ENCODE peak calls at places on chromosomes 3 and 15, in nine cellular contexts. M is uterus, G is ovary, R is body of pancreas, V is breast epithelium, J is tibial nerve, W is adrenal gland, A is IMR-90, K is suprapubic skin. U is an unnamed sample.

GRCh38 chr15:52102468-52102867 is 10.1 kb downstream of the BCL2L10 start:
- DNase-seq in M (no peak), J (no peak), V (no peak), K (no peak), A (peak), G (no peak), R (no peak), W (no peak), U (no peak)

GRCh38 chr3:100400424-100400781 is 486 bp downstream of the TOMM70 start:
- DNase-seq in R (no peak), V (no peak), G (no peak), J (no peak), W (peak), M (no peak), A (peak), K (no peak), U (peak)

GRCh38 chr15:78889000-78889399 is 16.3 kb downstream of the MORF4L1 start:
- DNase-seq in M (no peak), G (no peak), J (no peak), V (no peak), R (no peak), K (no peak), A (no peak), W (no peak), U (no peak)

GRCh38 chr15:38860682-38861081 is 296.1 kb upstream of the RASGRP1 start:
- DNase-seq in G (no peak), W (no peak), J (no peak), R (no peak), V (no peak), K (no peak), A (peak), M (no peak), U (no peak)

GRCh38 chr15:78676424-78677110 is 35.6 kb upstream of the CHRNB4 start:
- DNase-seq in G (no peak), A (no peak), J (no peak), K (no peak), R (no peak), W (no peak), M (no peak), V (no peak), U (peak)

GRCh38 chr3:36904641-36905040 is 40.2 kb downstream of the TRANK1 start:
- DNase-seq in M (no peak), A (peak), G (no peak), R (no peak), V (no peak), W (no peak), J (no peak), K (no peak), U (no peak)

GRCh38 chr15:41979493-41980266 is 7.3 kb upstream of the EHD4 start:
- DNase-seq in W (no peak), M (no peak), V (peak), J (no peak), G (no peak), R (no peak), K (peak), A (no peak), U (peak)

GRCh38 chr3:44104668-44105321 is 136.9 kb upstream of the TOPAZ1 start:
- DNase-seq in K (no peak), M (no peak), G (no peak), R (no peak), W (peak), A (peak), V (no peak), J (no peak), U (no peak)

GRCh38 chr3:144770291-144770690 is 798.7 kb downstream of the DIPK2A start:
- DNase-seq in R (no peak), G (no peak), J (no peak), M (no peak), W (no peak), A (no peak), V (no peak), K (no peak), U (no peak)

GRCh38 chr3:167318996-167319615 is 61.0 kb downstream of the ZBBX start:
- DNase-seq in W (no peak), A (no peak), V (no peak), K (no peak), M (no peak), R (no peak), G (no peak), J (no peak), U (no peak)

GRCh38 chr3:155743616-155744015 is 1.3 kb downstream of the PLCH1 start:
- DNase-seq in R (no peak), A (no peak), M (no peak), J (no peak), G (no peak), K (no peak), W (no peak), V (no peak), U (no peak)

GRCh38 chr3:111128884-111129283 is 57.3 kb downstream of the NECTIN3 start:
- DNase-seq in V (no peak), J (no peak), G (no peak), R (no peak), A (peak), M (no peak), W (no peak), K (no peak), U (no peak)

GRCh38 chr15:85333132-85333831 is 47.1 kb upstream of the AKAP13 start:
- DNase-seq in M (no peak), G (no peak), R (no peak), K (no peak), A (peak), W (no peak), V (no peak), J (no peak), U (no peak)

GRCh38 chr3:183306798-183307671 is 54.0 kb downstream of the B3GNT5 start:
- DNase-seq in K (peak), V (peak), A (peak), R (peak), J (peak), W (peak), M (no peak), G (no peak), U (peak)
- TF ChIP-seq POLR2A in K (no peak), V (no peak), A (no peak), R (no peak), J (no peak), W (no peak), M (no peak), G (no peak), U (no peak)

GRCh38 chr3:61632568-61633175 is 71.3 kb downstream of the PTPRG start:
- DNase-seq in W (no peak), G (no peak), V (no peak), J (no peak), M (no peak), R (no peak), A (peak), K (no peak), U (no peak)

GRCh38 chr3:61638721-61639120 is 77.3 kb downstream of the PTPRG start:
- DNase-seq in G (no peak), A (peak), M (no peak), R (no peak), V (no peak), J (no peak), W (no peak), K (no peak), U (no peak)

GRCh38 chr3:61634678-61635077 is 73.3 kb downstream of the PTPRG start:
- DNase-seq in J (no peak), W (no peak), G (no peak), M (no peak), V (no peak), K (no peak), R (no peak), A (peak), U (no peak)

GRCh38 chr3:61639991-61640390 is 78.6 kb downstream of the PTPRG start:
- DNase-seq in R (no peak), J (no peak), M (no peak), A (no peak), V (no peak), G (no peak), K (no peak), W (no peak), U (no peak)

DNA sequence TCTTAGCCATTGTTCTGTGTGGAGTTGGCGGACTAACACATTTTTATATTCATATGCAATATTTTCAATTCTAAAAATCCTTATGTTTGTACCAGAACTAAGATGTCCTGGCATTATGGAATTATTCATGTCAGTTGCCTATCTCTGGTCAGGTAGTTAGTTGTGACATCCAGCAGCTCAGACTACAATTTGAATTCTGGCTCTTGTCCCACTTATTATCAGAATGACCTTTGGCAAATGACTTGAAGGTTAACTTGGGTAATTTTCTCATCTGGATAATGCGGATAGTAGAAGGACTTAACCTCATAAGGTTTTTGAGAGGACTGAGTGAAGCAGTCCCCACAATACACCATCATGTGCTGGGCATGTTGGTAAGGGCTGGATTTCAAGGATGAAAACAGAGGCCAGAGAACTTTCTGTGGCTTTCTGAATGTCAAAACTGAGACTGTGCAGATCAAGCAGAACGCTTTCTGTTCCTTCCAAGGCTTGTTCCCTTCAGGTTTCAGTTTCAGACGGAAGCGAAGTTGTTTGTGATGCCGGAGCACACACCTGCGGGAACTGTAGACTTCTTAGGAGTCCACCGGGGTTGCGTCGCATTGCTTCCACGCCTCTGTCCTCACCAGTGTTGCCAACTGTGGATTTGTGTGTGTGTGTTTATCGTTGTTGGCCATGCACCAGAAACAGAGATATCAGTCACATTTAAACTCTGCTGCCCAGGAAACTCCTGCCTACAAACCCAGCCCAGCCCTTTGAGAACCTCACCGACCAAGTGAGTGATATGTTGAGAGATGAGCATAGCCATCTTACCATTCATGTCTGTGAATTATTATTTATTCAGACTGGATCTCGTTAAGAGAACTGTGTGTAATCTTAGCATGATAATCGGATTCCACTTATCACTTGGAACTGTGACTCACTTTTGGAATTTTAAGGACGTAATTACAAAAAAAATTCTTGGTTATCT is 76.0 kb downstream of the PTPRG start:
- DNase-seq in J (no peak), G (peak), A (peak), K (no peak), V (no peak), W (peak), M (peak), R (peak), U (no peak)
- H3K4me3 ChIP-seq in J (no peak), G (peak), A (no peak), K (no peak), V (peak), W (peak), M (peak), R (no peak), U (no peak)

GRCh38 chr3:109369510-109369909 is 32.2 kb upstream of the DPPA4 start:
- DNase-seq in R (no peak), K (no peak), V (no peak), W (no peak), M (no peak), G (no peak), A (no peak), J (no peak), U (no peak)
- TF ChIP-seq CTCF in R (no peak), K (no peak), V (no peak), W (no peak), M (no peak), G (no peak), A (no peak), J (no peak), U (no peak)

GRCh38 chr15:90387534-90388461 is at the start of gene IQGAP1:
- DNase-seq in A (peak), R (peak), W (peak), V (peak), G (peak), J (peak), M (peak), K (peak), U (peak)
- TF ChIP-seq POLR2A in A (peak), R (peak), W (peak), V (peak), G (peak), J (peak), M (peak), K (peak), U (no peak)

GRCh38 chr3:134198414-134198813 is 52.2 kb downstream of the RYK start:
- DNase-seq in M (no peak), G (no peak), R (no peak), W (no peak), J (no peak), A (no peak), V (no peak), K (no peak), U (no peak)

GRCh38 chr3:134205426-134205825 is 45.2 kb downstream of the RYK start:
- DNase-seq in R (no peak), W (no peak), J (no peak), M (no peak), A (no peak), V (no peak), G (no peak), K (no peak), U (no peak)

GRCh38 chr3:134197681-134198261 is 52.9 kb downstream of the RYK start:
- DNase-seq in V (no peak), K (no peak), A (peak), W (no peak), G (no peak), M (no peak), J (no peak), R (no peak), U (no peak)

GRCh38 chr3:134199240-134199639 is 51.4 kb downstream of the RYK start:
- DNase-seq in J (no peak), V (no peak), R (no peak), K (no peak), W (no peak), G (no peak), A (no peak), M (no peak), U (no peak)

GRCh38 chr3:134201201-134202130 is 49.2 kb downstream of the RYK start:
- DNase-seq in K (no peak), A (peak), W (no peak), J (no peak), M (no peak), V (no peak), G (no peak), R (no peak), U (no peak)
- H3K4me3 ChIP-seq in K (no peak), A (peak), W (no peak), J (no peak), M (no peak), V (no peak), G (no peak), R (no peak), U (no peak)

GRCh38 chr3:40309925-40310635 is 573 bp downstream of the EIF1B start:
- DNase-seq in G (peak), W (peak), J (no peak), K (peak), M (peak), R (peak), A (peak), V (peak), U (peak)
- TF ChIP-seq CTCF in G (no peak), W (no peak), J (no peak), K (no peak), M (no peak), R (no peak), A (no peak), V (no peak), U (no peak)

GRCh38 chr3:38454179-38454883 is 641 bp downstream of the ACVR2B start:
- DNase-seq in R (peak), J (no peak), W (peak), K (no peak), V (no peak), M (peak), G (peak), A (peak), U (no peak)
- TF ChIP-seq POLR2A in R (peak), J (no peak), W (peak), K (no peak), V (no peak), M (no peak), G (no peak), A (no peak), U (no peak)

DNA sequence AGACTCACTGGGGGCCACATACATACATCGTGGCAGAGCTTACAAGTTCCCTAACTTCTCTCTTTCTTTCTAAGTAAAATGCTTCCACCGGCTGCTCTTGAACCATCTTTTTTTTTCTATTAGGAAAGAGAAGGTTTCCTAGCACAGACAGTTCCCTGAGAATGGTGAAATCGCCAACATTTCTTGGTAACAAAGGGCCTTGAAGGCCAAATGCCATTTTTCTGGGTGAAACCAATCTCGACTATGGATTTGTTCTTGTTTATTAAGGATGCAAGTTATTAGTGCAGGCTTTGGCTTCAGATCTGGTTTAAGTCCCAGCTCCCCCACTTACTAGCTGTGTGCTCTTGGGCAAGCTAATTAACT is 3.0 kb downstream of the LMCD1 start:
- DNase-seq in M (no peak), G (no peak), V (no peak), W (no peak), A (no peak), J (no peak), R (no peak), K (no peak), U (no peak)
- H3K4me3 ChIP-seq in M (peak), G (peak), V (peak), W (no peak), A (no peak), J (no peak), R (no peak), K (peak), U (no peak)